ENCODE peak calls at places on chromosomes 6 and 20, in seven cellular contexts. One of them, this sample, is unnamed.

GRCh38 chr20:56247954-56248782 is at the start of gene MC3R:
- DNase-seq in DND-41: peak
- DNase-seq in heart left ventricle: no peak
- DNase-seq in sigmoid colon: no peak
- DNase-seq in foreskin fibroblast: no peak
- DNase-seq in MM.1S: peak
- DNase-seq in fibroblast of lung: peak
- DNase-seq in this sample: peak

GRCh38 chr6:105433723-105434122 is 30.8 kb upstream of the PREP start:
- DNase-seq in DND-41: no peak
- DNase-seq in heart left ventricle: no peak
- DNase-seq in sigmoid colon: no peak
- DNase-seq in foreskin fibroblast: no peak
- DNase-seq in MM.1S: no peak
- DNase-seq in fibroblast of lung: no peak
- DNase-seq in this sample: no peak

GRCh38 chr6:72620866-72621242 is 1.0 kb upstream of the KCNQ5 start:
- DNase-seq in DND-41: no peak
- DNase-seq in heart left ventricle: no peak
- DNase-seq in sigmoid colon: no peak
- DNase-seq in foreskin fibroblast: no peak
- DNase-seq in MM.1S: no peak
- DNase-seq in fibroblast of lung: no peak
- DNase-seq in this sample: no peak

GRCh38 chr20:49457444-49457843 is 25.0 kb downstream of the KCNB1 start:
- DNase-seq in DND-41: no peak
- DNase-seq in heart left ventricle: no peak
- DNase-seq in sigmoid colon: no peak
- DNase-seq in foreskin fibroblast: no peak
- DNase-seq in MM.1S: no peak
- DNase-seq in fibroblast of lung: no peak
- DNase-seq in this sample: no peak

GRCh38 chr6:118706702-118707101 is 55.3 kb upstream of the CEP85L start:
- DNase-seq in DND-41: no peak
- DNase-seq in heart left ventricle: no peak
- DNase-seq in sigmoid colon: no peak
- DNase-seq in foreskin fibroblast: no peak
- DNase-seq in MM.1S: no peak
- DNase-seq in fibroblast of lung: peak
- DNase-seq in this sample: no peak

GRCh38 chr6:99241905-99242534 is 107.5 kb downstream of the FAXC start:
- DNase-seq in DND-41: peak
- DNase-seq in heart left ventricle: no peak
- DNase-seq in sigmoid colon: no peak
- DNase-seq in foreskin fibroblast: peak
- DNase-seq in MM.1S: peak
- DNase-seq in fibroblast of lung: peak
- DNase-seq in this sample: peak

GRCh38 chr6:98724537-98724936 is 109.8 kb upstream of the POU3F2 start:
- DNase-seq in DND-41: no peak
- DNase-seq in heart left ventricle: no peak
- DNase-seq in sigmoid colon: no peak
- DNase-seq in foreskin fibroblast: no peak
- DNase-seq in MM.1S: no peak
- DNase-seq in fibroblast of lung: peak
- DNase-seq in this sample: no peak

GRCh38 chr20:44187054-44187762 is at the start of gene JPH2:
- DNase-seq in DND-41: no peak
- DNase-seq in heart left ventricle: peak
- DNase-seq in sigmoid colon: peak
- DNase-seq in foreskin fibroblast: peak
- DNase-seq in MM.1S: no peak
- DNase-seq in fibroblast of lung: peak
- DNase-seq in this sample: peak

GRCh38 chr6:146781836-146782235 is 183.1 kb downstream of the ADGB start:
- DNase-seq in DND-41: no peak
- DNase-seq in heart left ventricle: no peak
- DNase-seq in sigmoid colon: no peak
- DNase-seq in foreskin fibroblast: no peak
- DNase-seq in MM.1S: no peak
- DNase-seq in fibroblast of lung: no peak
- DNase-seq in this sample: no peak

GRCh38 chr20:49747707-49748524 is 34.2 kb upstream of the B4GALT5 start:
- DNase-seq in DND-41: no peak
- DNase-seq in heart left ventricle: peak
- DNase-seq in sigmoid colon: peak
- DNase-seq in foreskin fibroblast: peak
- DNase-seq in MM.1S: no peak
- DNase-seq in fibroblast of lung: peak
- DNase-seq in this sample: peak

GRCh38 chr6:148523051-148523450 is 180.4 kb downstream of the SASH1 start:
- DNase-seq in DND-41: no peak
- DNase-seq in heart left ventricle: no peak
- DNase-seq in sigmoid colon: no peak
- DNase-seq in foreskin fibroblast: peak
- DNase-seq in MM.1S: no peak
- DNase-seq in fibroblast of lung: peak
- DNase-seq in this sample: peak

GRCh38 chr20:13220194-13220856 is 749 bp upstream of the ISM1 start:
- DNase-seq in DND-41: peak
- DNase-seq in heart left ventricle: no peak
- DNase-seq in sigmoid colon: peak
- DNase-seq in foreskin fibroblast: peak
- DNase-seq in MM.1S: no peak
- DNase-seq in fibroblast of lung: peak
- DNase-seq in this sample: peak

GRCh38 chr6:120411394-120411793 is 922.9 kb downstream of the TBC1D32 start:
- DNase-seq in DND-41: no peak
- DNase-seq in heart left ventricle: no peak
- DNase-seq in sigmoid colon: no peak
- DNase-seq in foreskin fibroblast: no peak
- DNase-seq in MM.1S: no peak
- DNase-seq in fibroblast of lung: no peak
- DNase-seq in this sample: no peak

GRCh38 chr6:114085206-114085605 is 114.3 kb upstream of the HDAC2 start:
- DNase-seq in DND-41: no peak
- DNase-seq in heart left ventricle: no peak
- DNase-seq in sigmoid colon: no peak
- DNase-seq in foreskin fibroblast: no peak
- DNase-seq in MM.1S: no peak
- DNase-seq in fibroblast of lung: peak
- DNase-seq in this sample: peak

GRCh38 chr6:157561037-157561790 is 180.2 kb downstream of the ZDHHC14 start:
- DNase-seq in DND-41: no peak
- DNase-seq in heart left ventricle: no peak
- DNase-seq in sigmoid colon: no peak
- DNase-seq in foreskin fibroblast: no peak
- DNase-seq in MM.1S: peak
- DNase-seq in fibroblast of lung: no peak
- DNase-seq in this sample: no peak

GRCh38 chr6:136037885-136038460 is 186.5 kb downstream of the PDE7B start:
- DNase-seq in DND-41: no peak
- DNase-seq in heart left ventricle: peak
- DNase-seq in sigmoid colon: no peak
- DNase-seq in foreskin fibroblast: peak
- DNase-seq in MM.1S: no peak
- DNase-seq in fibroblast of lung: peak
- DNase-seq in this sample: peak

GRCh38 chr6:167245586-167245985 is 45.5 kb upstream of the UNC93A start:
- DNase-seq in DND-41: no peak
- DNase-seq in heart left ventricle: no peak
- DNase-seq in sigmoid colon: no peak
- DNase-seq in foreskin fibroblast: no peak
- DNase-seq in MM.1S: no peak
- DNase-seq in fibroblast of lung: no peak
- DNase-seq in this sample: no peak

GRCh38 chr6:170271771-170272314 is 19.0 kb downstream of the DLL1 start:
- DNase-seq in DND-41: peak
- DNase-seq in heart left ventricle: no peak
- DNase-seq in sigmoid colon: no peak
- DNase-seq in foreskin fibroblast: no peak
- DNase-seq in MM.1S: peak
- DNase-seq in fibroblast of lung: no peak
- DNase-seq in this sample: no peak

GRCh38 chr20:36093025-36093803 is 61.3 kb upstream of the EPB41L1 start:
- DNase-seq in DND-41: peak
- DNase-seq in heart left ventricle: peak
- DNase-seq in sigmoid colon: peak
- DNase-seq in foreskin fibroblast: no peak
- DNase-seq in MM.1S: no peak
- DNase-seq in fibroblast of lung: peak
- DNase-seq in this sample: no peak

GRCh38 chr6:29748391-29749352 is 25.4 kb downstream of the HLA-F start:
- DNase-seq in DND-41: no peak
- DNase-seq in heart left ventricle: peak
- DNase-seq in sigmoid colon: peak
- DNase-seq in foreskin fibroblast: peak
- DNase-seq in MM.1S: peak
- DNase-seq in fibroblast of lung: peak
- DNase-seq in this sample: peak
- TF ChIP-seq CTCF in DND-41: no peak
- TF ChIP-seq CTCF in heart left ventricle: no peak
- TF ChIP-seq CTCF in sigmoid colon: no peak
- TF ChIP-seq CTCF in foreskin fibroblast: no peak
- TF ChIP-seq CTCF in MM.1S: no peak
- TF ChIP-seq CTCF in fibroblast of lung: no peak
- TF ChIP-seq CTCF in this sample: no peak

GRCh38 chr6:52417675-52418111 is 2.4 kb upstream of the EFHC1 start:
- DNase-seq in DND-41: no peak
- DNase-seq in heart left ventricle: peak
- DNase-seq in sigmoid colon: no peak
- DNase-seq in foreskin fibroblast: peak
- DNase-seq in MM.1S: no peak
- DNase-seq in fibroblast of lung: peak
- DNase-seq in this sample: peak
- H3K4me3 ChIP-seq in DND-41: no peak
- H3K4me3 ChIP-seq in heart left ventricle: no peak
- H3K4me3 ChIP-seq in sigmoid colon: no peak
- H3K4me3 ChIP-seq in foreskin fibroblast: no peak
- H3K4me3 ChIP-seq in MM.1S: no peak
- H3K4me3 ChIP-seq in fibroblast of lung: no peak
- H3K4me3 ChIP-seq in this sample: peak

GRCh38 chr6:6366778-6367177 is 46.3 kb upstream of the F13A1 start:
- DNase-seq in DND-41: no peak
- DNase-seq in heart left ventricle: no peak
- DNase-seq in sigmoid colon: no peak
- DNase-seq in foreskin fibroblast: no peak
- DNase-seq in MM.1S: no peak
- DNase-seq in fibroblast of lung: no peak
- DNase-seq in this sample: no peak
- TF ChIP-seq CTCF in DND-41: no peak
- TF ChIP-seq CTCF in heart left ventricle: no peak
- TF ChIP-seq CTCF in sigmoid colon: no peak
- TF ChIP-seq CTCF in foreskin fibroblast: no peak
- TF ChIP-seq CTCF in MM.1S: no peak
- TF ChIP-seq CTCF in fibroblast of lung: no peak
- TF ChIP-seq CTCF in this sample: no peak

DNA sequence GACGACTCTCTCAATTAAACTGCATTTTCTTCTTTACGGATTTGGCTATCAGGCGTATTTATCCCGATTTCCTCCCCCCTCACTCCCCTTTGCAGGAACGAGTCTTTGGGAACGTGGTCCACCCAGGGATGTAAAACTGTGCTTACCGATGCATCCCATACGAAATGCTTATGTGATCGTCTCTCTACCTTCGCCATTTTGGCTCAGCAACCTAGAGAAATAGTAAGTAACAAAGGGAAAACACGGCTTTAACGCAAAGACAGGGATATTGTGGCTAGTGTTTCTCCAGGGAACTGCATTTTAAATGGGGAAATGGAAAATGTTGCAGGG is 563.6 kb downstream of the LMBRD1 start:
- DNase-seq in DND-41: no peak
- DNase-seq in heart left ventricle: no peak
- DNase-seq in sigmoid colon: no peak
- DNase-seq in foreskin fibroblast: no peak
- DNase-seq in MM.1S: no peak
- DNase-seq in fibroblast of lung: no peak
- DNase-seq in this sample: no peak
- H3K4me3 ChIP-seq in DND-41: no peak
- H3K4me3 ChIP-seq in heart left ventricle: no peak
- H3K4me3 ChIP-seq in sigmoid colon: no peak
- H3K4me3 ChIP-seq in foreskin fibroblast: no peak
- H3K4me3 ChIP-seq in MM.1S: no peak
- H3K4me3 ChIP-seq in fibroblast of lung: no peak
- H3K4me3 ChIP-seq in this sample: no peak

DNA sequence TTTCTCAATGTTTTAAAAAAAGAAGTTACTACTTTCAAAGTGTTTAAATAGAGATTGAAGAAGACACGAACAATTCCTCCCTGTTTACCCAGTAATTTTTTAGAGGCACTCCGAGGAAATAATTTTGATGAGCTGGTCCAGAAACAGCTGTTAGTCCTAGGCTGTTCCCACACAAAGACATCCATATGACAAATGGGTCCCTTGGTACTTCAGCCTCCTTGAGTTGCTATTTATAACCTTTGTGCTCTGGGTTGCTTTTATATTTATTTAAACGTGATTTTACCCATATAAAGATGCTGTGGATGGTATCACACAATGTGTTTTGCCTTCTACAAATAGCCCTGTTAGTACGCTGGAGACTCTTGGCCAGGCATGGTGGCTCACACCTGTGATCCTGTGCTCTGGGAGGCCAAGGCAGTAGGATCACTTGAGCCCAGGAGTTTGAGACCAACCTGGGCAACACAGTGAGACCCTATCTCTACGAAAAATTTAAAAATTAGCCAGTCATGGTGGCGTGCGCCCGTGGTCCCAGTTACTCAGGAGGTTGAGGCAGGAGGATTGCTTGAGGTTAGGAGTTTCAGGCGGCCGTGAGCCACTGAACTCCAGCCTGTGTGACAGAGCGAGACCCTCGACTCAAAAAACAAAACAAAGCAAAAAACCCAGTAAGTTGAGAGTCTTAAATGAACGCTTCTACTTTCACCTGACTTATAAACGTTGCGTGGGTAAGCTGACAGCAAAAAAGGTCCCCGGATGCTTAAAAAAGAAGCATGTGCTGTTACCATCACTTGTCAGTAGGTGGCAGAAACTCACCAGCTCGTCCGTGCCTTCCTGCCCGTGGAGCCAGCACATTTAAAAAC is 56.9 kb upstream of the ARMH2 start:
- DNase-seq in DND-41: peak
- DNase-seq in heart left ventricle: peak
- DNase-seq in sigmoid colon: peak
- DNase-seq in foreskin fibroblast: peak
- DNase-seq in MM.1S: peak
- DNase-seq in fibroblast of lung: peak
- DNase-seq in this sample: peak
- TF ChIP-seq CTCF in DND-41: peak
- TF ChIP-seq CTCF in heart left ventricle: peak
- TF ChIP-seq CTCF in sigmoid colon: peak
- TF ChIP-seq CTCF in foreskin fibroblast: peak
- TF ChIP-seq CTCF in MM.1S: peak
- TF ChIP-seq CTCF in fibroblast of lung: peak
- TF ChIP-seq CTCF in this sample: peak

This sample was measured in fibroblast of the aortic adventitia.